ENCODE peak calls at places on chromosomes 13 and 19, in eight cellular contexts. One of them, this sample, is unnamed. For H3K9me3, the result is how much of the 10 kb centered on the place peaks cover.

GRCh38 chr13:94656766-94657165 is 55.1 kb downstream of the GPR180 start:
- DNase-seq in ascending aorta: no peak
- DNase-seq in uterus: no peak
- DNase-seq in neural progenitor cell: no peak
- DNase-seq in thyroid gland: no peak
- DNase-seq in MM.1S: peak
- DNase-seq in lower lobe of right lung: no peak
- DNase-seq in stomach: no peak
- DNase-seq in this sample: no peak

GRCh38 chr19:29529646-29530548 is 4.1 kb downstream of the VSTM2B start:
- DNase-seq in neural progenitor cell: peak
- DNase-seq in lower lobe of right lung: no peak
- DNase-seq in uterus: no peak
- DNase-seq in ascending aorta: no peak
- DNase-seq in MM.1S: no peak
- DNase-seq in stomach: no peak
- DNase-seq in thyroid gland: no peak
- DNase-seq in this sample: peak

GRCh38 chr13:27170521-27171243 is 929 bp downstream of the USP12 start:
- DNase-seq in lower lobe of right lung: peak
- DNase-seq in MM.1S: no peak
- DNase-seq in thyroid gland: peak
- DNase-seq in ascending aorta: no peak
- DNase-seq in stomach: peak
- DNase-seq in uterus: peak
- DNase-seq in neural progenitor cell: peak
- DNase-seq in this sample: peak

GRCh38 chr19:30128211-30128610 is 186.2 kb downstream of the URI1 start:
- DNase-seq in ascending aorta: no peak
- DNase-seq in neural progenitor cell: no peak
- DNase-seq in thyroid gland: no peak
- DNase-seq in uterus: no peak
- DNase-seq in stomach: no peak
- DNase-seq in MM.1S: no peak
- DNase-seq in lower lobe of right lung: no peak
- DNase-seq in this sample: no peak

GRCh38 chr19:38211779-38212178 is 12.2 kb downstream of the DPF1 start:
- DNase-seq in stomach: no peak
- DNase-seq in thyroid gland: no peak
- DNase-seq in neural progenitor cell: peak
- DNase-seq in ascending aorta: no peak
- DNase-seq in MM.1S: no peak
- DNase-seq in lower lobe of right lung: no peak
- DNase-seq in uterus: no peak
- DNase-seq in this sample: no peak

GRCh38 chr19:49939721-49940481 is 10.6 kb upstream of the NUP62 start:
- DNase-seq in lower lobe of right lung: peak
- DNase-seq in stomach: no peak
- DNase-seq in ascending aorta: no peak
- DNase-seq in MM.1S: no peak
- DNase-seq in uterus: no peak
- DNase-seq in neural progenitor cell: no peak
- DNase-seq in thyroid gland: no peak
- DNase-seq in this sample: peak

GRCh38 chr19:355134-355533 is 10.5 kb upstream of the MIER2 start:
- DNase-seq in thyroid gland: no peak
- DNase-seq in lower lobe of right lung: no peak
- DNase-seq in uterus: no peak
- DNase-seq in neural progenitor cell: no peak
- DNase-seq in MM.1S: no peak
- DNase-seq in stomach: no peak
- DNase-seq in ascending aorta: no peak
- DNase-seq in this sample: no peak

GRCh38 chr19:33461256-33462111 is 60.1 kb downstream of the PEPD start:
- DNase-seq in stomach: no peak
- DNase-seq in neural progenitor cell: no peak
- DNase-seq in lower lobe of right lung: peak
- DNase-seq in thyroid gland: no peak
- DNase-seq in MM.1S: no peak
- DNase-seq in uterus: no peak
- DNase-seq in ascending aorta: no peak
- DNase-seq in this sample: no peak

GRCh38 chr19:14979136-14979497 is 547 bp downstream of the SLC1A6 start:
- DNase-seq in lower lobe of right lung: no peak
- DNase-seq in neural progenitor cell: peak
- DNase-seq in thyroid gland: no peak
- DNase-seq in ascending aorta: no peak
- DNase-seq in uterus: no peak
- DNase-seq in stomach: no peak
- DNase-seq in MM.1S: no peak
- DNase-seq in this sample: no peak

GRCh38 chr19:18791315-18791678 is 192 bp upstream of the COMP start:
- DNase-seq in MM.1S: no peak
- DNase-seq in lower lobe of right lung: no peak
- DNase-seq in uterus: no peak
- DNase-seq in stomach: no peak
- DNase-seq in ascending aorta: no peak
- DNase-seq in thyroid gland: no peak
- DNase-seq in neural progenitor cell: no peak
- DNase-seq in this sample: no peak

GRCh38 chr19:18789883-18790565 is 1.1 kb downstream of the COMP start:
- DNase-seq in neural progenitor cell: peak
- DNase-seq in lower lobe of right lung: no peak
- DNase-seq in MM.1S: no peak
- DNase-seq in uterus: no peak
- DNase-seq in stomach: no peak
- DNase-seq in thyroid gland: peak
- DNase-seq in ascending aorta: no peak
- DNase-seq in this sample: no peak

GRCh38 chr19:18790566-18791314 is at the start of gene COMP:
- DNase-seq in neural progenitor cell: peak
- DNase-seq in uterus: no peak
- DNase-seq in thyroid gland: no peak
- DNase-seq in MM.1S: no peak
- DNase-seq in stomach: no peak
- DNase-seq in lower lobe of right lung: no peak
- DNase-seq in ascending aorta: no peak
- DNase-seq in this sample: no peak

GRCh38 chr19:18789422-18789832 is 1.7 kb downstream of the COMP start:
- DNase-seq in uterus: no peak
- DNase-seq in MM.1S: no peak
- DNase-seq in neural progenitor cell: no peak
- DNase-seq in ascending aorta: no peak
- DNase-seq in stomach: no peak
- DNase-seq in thyroid gland: no peak
- DNase-seq in lower lobe of right lung: no peak
- DNase-seq in this sample: no peak

DNA sequence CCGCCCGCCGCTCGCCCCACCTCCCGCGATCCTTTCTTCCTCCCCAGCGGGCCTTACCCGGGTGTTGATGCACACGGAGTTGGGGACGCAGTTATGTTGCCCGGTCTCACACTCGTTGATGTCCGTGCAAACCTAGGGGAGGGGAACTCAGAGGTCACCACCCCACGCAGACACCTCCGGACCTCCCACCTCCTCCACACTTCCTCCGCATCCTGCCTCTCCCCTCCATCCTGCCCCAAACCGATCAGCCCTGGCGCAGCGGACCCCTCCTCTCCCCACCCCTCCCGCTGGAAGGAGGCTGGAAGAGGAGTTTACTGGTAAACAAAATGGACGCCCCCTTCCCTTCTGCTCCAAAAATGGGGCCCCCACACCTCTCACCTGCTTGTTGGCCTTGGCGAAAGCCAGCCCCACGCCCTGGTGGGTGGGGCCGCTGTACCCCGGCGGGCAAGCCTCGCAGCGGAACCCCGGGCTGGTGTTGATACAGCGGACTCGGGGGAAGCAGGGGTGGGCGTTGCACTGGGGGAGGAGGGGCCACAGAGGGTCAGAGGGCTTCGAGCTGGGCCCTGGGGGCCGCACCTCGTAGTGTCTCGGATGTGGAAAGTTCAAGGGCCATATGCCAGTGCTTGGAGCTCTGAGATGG is 2.2 kb downstream of the COMP start:
- DNase-seq in lower lobe of right lung: no peak
- DNase-seq in neural progenitor cell: no peak
- DNase-seq in MM.1S: no peak
- DNase-seq in uterus: no peak
- DNase-seq in thyroid gland: no peak
- DNase-seq in ascending aorta: no peak
- DNase-seq in stomach: no peak
- DNase-seq in this sample: no peak
- H3K4me3 ChIP-seq in lower lobe of right lung: no peak
- H3K4me3 ChIP-seq in neural progenitor cell: no peak
- H3K4me3 ChIP-seq in MM.1S: no peak
- H3K4me3 ChIP-seq in uterus: no peak
- H3K4me3 ChIP-seq in thyroid gland: no peak
- H3K4me3 ChIP-seq in ascending aorta: peak
- H3K4me3 ChIP-seq in stomach: no peak
- H3K4me3 ChIP-seq in this sample: no peak

GRCh38 chr13:110855363-110855762 is 59.5 kb downstream of the ANKRD10 start:
- DNase-seq in MM.1S: peak
- DNase-seq in uterus: no peak
- DNase-seq in ascending aorta: no peak
- DNase-seq in stomach: no peak
- DNase-seq in neural progenitor cell: no peak
- DNase-seq in thyroid gland: no peak
- DNase-seq in lower lobe of right lung: no peak
- DNase-seq in this sample: no peak
- TF ChIP-seq CTCF in MM.1S: no peak
- TF ChIP-seq CTCF in uterus: no peak
- TF ChIP-seq CTCF in ascending aorta: no peak
- TF ChIP-seq CTCF in stomach: no peak
- TF ChIP-seq CTCF in neural progenitor cell: no peak
- TF ChIP-seq CTCF in thyroid gland: no peak
- TF ChIP-seq CTCF in lower lobe of right lung: no peak
- TF ChIP-seq CTCF in this sample: no peak

GRCh38 chr13:58397596-58398387 is 766.2 kb downstream of the PCDH17 start:
- DNase-seq in ascending aorta: no peak
- DNase-seq in MM.1S: no peak
- DNase-seq in neural progenitor cell: peak
- DNase-seq in thyroid gland: no peak
- DNase-seq in uterus: no peak
- DNase-seq in stomach: no peak
- DNase-seq in lower lobe of right lung: no peak
- DNase-seq in this sample: no peak

GRCh38 chr13:58399263-58399662 is 767.7 kb downstream of the PCDH17 start:
- DNase-seq in thyroid gland: no peak
- DNase-seq in stomach: no peak
- DNase-seq in MM.1S: no peak
- DNase-seq in lower lobe of right lung: no peak
- DNase-seq in neural progenitor cell: no peak
- DNase-seq in ascending aorta: no peak
- DNase-seq in uterus: no peak
- DNase-seq in this sample: no peak
- H3K9me3 ChIP-seq in thyroid gland: under half
- H3K9me3 ChIP-seq in stomach: under half
- H3K9me3 ChIP-seq in MM.1S: under half
- H3K9me3 ChIP-seq in lower lobe of right lung: under half
- H3K9me3 ChIP-seq in neural progenitor cell: under half
- H3K9me3 ChIP-seq in ascending aorta: under half
- H3K9me3 ChIP-seq in uterus: under half
- H3K9me3 ChIP-seq in this sample: under half

GRCh38 chr19:35211545-35212230 is 16.9 kb downstream of the FAM187B start:
- DNase-seq in thyroid gland: peak
- DNase-seq in stomach: peak
- DNase-seq in lower lobe of right lung: peak
- DNase-seq in MM.1S: peak
- DNase-seq in ascending aorta: peak
- DNase-seq in neural progenitor cell: no peak
- DNase-seq in uterus: peak
- DNase-seq in this sample: no peak
- H3K4me3 ChIP-seq in thyroid gland: no peak
- H3K4me3 ChIP-seq in stomach: no peak
- H3K4me3 ChIP-seq in lower lobe of right lung: no peak
- H3K4me3 ChIP-seq in MM.1S: no peak
- H3K4me3 ChIP-seq in ascending aorta: no peak
- H3K4me3 ChIP-seq in neural progenitor cell: no peak
- H3K4me3 ChIP-seq in uterus: no peak
- H3K4me3 ChIP-seq in this sample: no peak

DNA sequence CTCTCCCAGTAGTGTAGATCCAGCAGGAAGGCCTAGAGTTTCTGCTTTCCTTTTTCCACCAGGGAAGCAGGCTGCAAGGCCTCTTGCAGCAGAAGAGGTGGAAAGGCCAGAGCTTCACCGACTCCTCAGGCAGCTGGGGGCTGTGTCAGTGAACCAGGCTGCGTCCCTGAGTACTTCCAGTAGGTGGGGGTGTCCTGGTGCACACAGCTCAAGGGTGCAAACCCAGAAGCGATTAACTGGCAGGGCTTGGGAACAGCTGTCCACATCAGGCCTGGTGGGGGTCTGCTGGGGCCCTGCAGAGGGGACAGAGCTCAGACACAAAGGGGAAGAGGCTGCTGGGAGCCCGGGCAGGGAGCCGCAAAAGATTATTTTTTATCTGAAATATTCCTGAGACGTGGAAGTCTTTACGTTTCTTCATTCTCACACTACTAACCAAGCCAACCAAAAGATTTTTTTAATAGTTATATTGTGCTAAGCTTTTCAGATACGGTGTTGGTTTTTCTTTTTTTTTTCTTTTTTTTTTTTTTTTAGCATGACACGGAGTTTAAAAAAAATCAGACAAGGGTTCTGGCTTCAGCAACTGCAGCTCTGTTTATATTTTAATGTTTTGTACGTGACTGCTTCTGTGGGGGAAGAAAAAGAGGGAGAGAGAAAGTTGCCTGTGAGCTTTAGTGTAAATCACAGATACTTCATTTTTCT is 11.0 kb downstream of the TSHZ3 start:
- DNase-seq in stomach: no peak
- DNase-seq in ascending aorta: no peak
- DNase-seq in thyroid gland: peak
- DNase-seq in MM.1S: no peak
- DNase-seq in uterus: peak
- DNase-seq in lower lobe of right lung: no peak
- DNase-seq in neural progenitor cell: peak
- DNase-seq in this sample: no peak
- TF ChIP-seq CTCF in stomach: no peak
- TF ChIP-seq CTCF in ascending aorta: peak
- TF ChIP-seq CTCF in thyroid gland: peak
- TF ChIP-seq CTCF in MM.1S: peak
- TF ChIP-seq CTCF in uterus: peak
- TF ChIP-seq CTCF in lower lobe of right lung: peak
- TF ChIP-seq CTCF in neural progenitor cell: peak
- TF ChIP-seq CTCF in this sample: peak

GRCh38 chr13:31639443-31640163 is 99.7 kb upstream of the RXFP2 start:
- DNase-seq in ascending aorta: no peak
- DNase-seq in uterus: no peak
- DNase-seq in neural progenitor cell: no peak
- DNase-seq in lower lobe of right lung: no peak
- DNase-seq in thyroid gland: no peak
- DNase-seq in MM.1S: no peak
- DNase-seq in stomach: no peak
- DNase-seq in this sample: no peak
- H3K9me3 ChIP-seq in ascending aorta: under half
- H3K9me3 ChIP-seq in uterus: under half
- H3K9me3 ChIP-seq in neural progenitor cell: under half
- H3K9me3 ChIP-seq in lower lobe of right lung: under half
- H3K9me3 ChIP-seq in thyroid gland: under half
- H3K9me3 ChIP-seq in MM.1S: under half
- H3K9me3 ChIP-seq in stomach: under half
- H3K9me3 ChIP-seq in this sample: under half

GRCh38 chr13:111288276-111288675 is 32.2 kb upstream of the TEX29 start:
- DNase-seq in lower lobe of right lung: no peak
- DNase-seq in ascending aorta: no peak
- DNase-seq in stomach: no peak
- DNase-seq in uterus: no peak
- DNase-seq in neural progenitor cell: no peak
- DNase-seq in thyroid gland: no peak
- DNase-seq in MM.1S: no peak
- DNase-seq in this sample: no peak
- H3K4me3 ChIP-seq in lower lobe of right lung: no peak
- H3K4me3 ChIP-seq in ascending aorta: no peak
- H3K4me3 ChIP-seq in stomach: no peak
- H3K4me3 ChIP-seq in uterus: no peak
- H3K4me3 ChIP-seq in neural progenitor cell: no peak
- H3K4me3 ChIP-seq in thyroid gland: no peak
- H3K4me3 ChIP-seq in MM.1S: no peak
- H3K4me3 ChIP-seq in this sample: no peak